ENCODE peak calls at places on chromosomes 16 and 17, in nine cellular contexts. R is choroid plexus epithelial cell, S is heart right ventricle, Q is uterus, U is HFF-Myc, P is mucosa of descending colon, N is upper lobe of right lung, K is fibroblast of lung, M is HCT116. G is an unnamed sample.

GRCh38 chr17:9258115-9259020 is 237.1 kb downstream of the NTN1 start:
- DNase-seq in K (peak; percentile 46), P (no peak), S (no peak), U (no peak), M (no peak), Q (no peak), N (no peak), R (no peak), G (no peak)

GRCh38 chr17:40818343-40818732 is 4.1 kb downstream of the KRT10 start:
- DNase-seq in S (no peak), R (no peak), K (no peak), N (no peak), Q (no peak), M (no peak), P (no peak), U (no peak), G (no peak)

GRCh38 chr16:19555938-19556778 is 655 bp downstream of the VPS35L start:
- DNase-seq in P (no peak), N (no peak), R (peak; percentile 37), M (peak; percentile 59), Q (no peak), U (peak; percentile 12), S (no peak), K (peak; percentile 30), G (no peak)

GRCh38 chr17:59527325-59527917 is 38.0 kb upstream of the DHX40 start:
- DNase-seq in K (no peak), U (no peak), Q (no peak), S (no peak), N (no peak), R (no peak), M (no peak), P (no peak), G (no peak)

GRCh38 chr16:87178977-87179376 is 138.2 kb downstream of the C16orf95 start:
- DNase-seq in M (no peak), S (peak; percentile 49), R (peak; percentile 74), U (no peak), P (no peak), N (no peak), K (peak; percentile 74), Q (peak; percentile 18), G (no peak)

GRCh38 chr17:62652251-62653001 is 25.0 kb downstream of the MRC2 start:
- DNase-seq in P (peak; percentile 69), Q (peak; percentile 53), S (peak; percentile 76), K (peak; percentile 86), N (peak; percentile 90), M (no peak), R (peak; percentile 47), U (no peak), G (no peak)

GRCh38 chr16:85947511-85948509 is 48.8 kb downstream of the IRF8 start:
- DNase-seq in P (peak; percentile 56), U (no peak), M (no peak), R (no peak), N (no peak), Q (no peak), K (no peak), S (no peak), G (no peak)

GRCh38 chr16:68910051-68910450 is 66.7 kb downstream of the TANGO6 start:
- DNase-seq in M (no peak), Q (no peak), R (no peak), N (no peak), S (no peak), U (no peak), P (no peak), K (no peak), G (no peak)

GRCh38 chr17:4948997-4949320 is 629 bp upstream of the PFN1 start:
- DNase-seq in R (peak; percentile 94), N (peak; percentile 94), M (peak; percentile 64), U (no peak), S (peak; percentile 87), K (peak; percentile 88), Q (peak; percentile 84), P (peak; percentile 93), G (no peak)

GRCh38 chr16:57826706-57827625 is 24.7 kb upstream of the KIFC3 start:
- DNase-seq in M (no peak), Q (no peak), P (no peak), U (no peak), S (peak; percentile 54), K (peak; percentile 51), R (peak; percentile 36), N (no peak), G (no peak)

GRCh38 chr17:76537288-76537577 is 276 bp downstream of the CYGB start:
- DNase-seq in S (peak; percentile 68), K (peak; percentile 51), P (peak; percentile 56), N (peak; percentile 77), Q (peak; percentile 54), R (no peak), M (no peak), U (no peak), G (no peak)

GRCh38 chr17:42281571-42282096 is 5.4 kb upstream of the STAT5B start:
- DNase-seq in K (no peak), M (no peak), P (no peak), R (no peak), S (no peak), N (peak; percentile 16), Q (no peak), U (no peak), G (no peak)

GRCh38 chr17:35540589-35541404 is 3.3 kb upstream of the SLFN12L start:
- DNase-seq in K (peak; percentile 15), S (no peak), N (peak; percentile 73), U (no peak), R (peak; percentile 76), Q (no peak), P (peak; percentile 63), M (no peak), G (no peak)

DNA sequence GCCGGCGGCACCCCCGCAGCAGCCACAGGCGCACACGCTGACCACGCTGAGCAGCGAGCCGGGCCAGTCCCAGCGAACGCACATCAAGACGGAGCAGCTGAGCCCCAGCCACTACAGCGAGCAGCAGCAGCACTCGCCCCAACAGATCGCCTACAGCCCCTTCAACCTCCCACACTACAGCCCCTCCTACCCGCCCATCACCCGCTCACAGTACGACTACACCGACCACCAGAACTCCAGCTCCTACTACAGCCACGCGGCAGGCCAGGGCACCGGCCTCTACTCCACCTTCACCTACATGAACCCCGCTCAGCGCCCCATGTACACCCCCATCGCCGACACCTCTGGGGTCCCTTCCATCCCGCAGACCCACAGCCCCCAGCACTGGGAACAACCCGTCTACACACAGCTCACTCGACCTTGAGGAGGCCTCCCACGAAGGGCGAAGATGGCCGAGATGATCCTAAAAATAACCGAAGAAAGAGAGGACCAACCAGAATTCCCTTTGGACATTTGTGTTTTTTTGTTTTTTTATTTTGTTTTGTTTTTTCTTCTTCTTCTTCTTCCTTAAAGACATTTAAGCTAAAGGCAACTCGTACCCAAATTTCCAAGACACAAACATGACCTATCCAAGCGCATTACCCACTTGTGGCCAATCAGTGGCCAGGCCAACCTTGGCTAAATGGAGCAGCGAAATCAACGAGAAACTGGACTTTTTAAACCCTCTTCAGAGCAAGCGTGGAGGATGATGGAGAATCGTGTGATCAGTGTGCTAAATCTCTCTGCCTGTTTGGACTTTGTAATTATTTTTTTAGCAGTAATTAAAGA is 3.4 kb downstream of the SOX9 start:
- DNase-seq in P (no peak), R (no peak), N (no peak), M (no peak), U (no peak), K (peak; percentile 53), Q (no peak), S (peak; percentile 23), G (no peak)
- H3K4me3 ChIP-seq in P (no peak overlapping the region), R (no peak overlapping the region), N (no peak overlapping the region), M (no peak overlapping the region), U (no peak overlapping the region), K (peak overlapping the region; percentile 44), Q (no peak overlapping the region), S (no peak overlapping the region), G (no peak overlapping the region)

DNA sequence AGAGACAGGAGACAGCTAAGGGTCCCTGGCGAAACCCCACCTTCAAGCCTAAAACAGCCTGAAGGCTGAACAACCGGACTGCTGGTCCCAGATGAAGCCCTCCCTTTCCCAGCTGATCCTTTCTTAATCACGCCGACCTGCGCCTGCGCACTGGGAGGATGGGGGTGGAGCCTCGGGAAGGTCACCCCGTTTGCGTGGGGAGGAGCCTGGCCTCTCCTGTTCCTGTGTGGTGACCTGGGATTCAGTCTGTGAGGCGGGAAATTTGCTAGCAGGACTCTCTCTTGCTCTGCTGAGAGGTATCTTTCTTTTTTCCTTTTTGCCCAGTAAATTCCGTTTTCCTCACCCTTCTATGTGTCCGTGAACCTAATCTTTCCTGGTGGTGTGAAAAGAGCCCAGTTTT is 9.6 kb downstream of the FAM20A start:
- DNase-seq in M (no peak), N (no peak), Q (peak; percentile 70), K (no peak), S (peak; percentile 31), U (no peak), P (no peak), R (peak; percentile 8), G (no peak)
- H3K4me3 ChIP-seq in M (no peak overlapping the region), N (no peak overlapping the region), Q (no peak overlapping the region), K (no peak overlapping the region), S (no peak overlapping the region), U (no peak overlapping the region), P (no peak overlapping the region), R (no peak overlapping the region), G (no peak overlapping the region)

GRCh38 chr16:66454751-66455150 is 27.7 kb downstream of the BEAN1 start:
- DNase-seq in P (no peak), K (no peak), S (no peak), N (no peak), R (no peak), U (no peak), M (no peak), Q (no peak), G (no peak)

GRCh38 chr16:66446737-66447136 is 19.6 kb downstream of the BEAN1 start:
- DNase-seq in R (no peak), P (no peak), U (no peak), Q (no peak), N (peak; percentile 35), S (no peak), M (no peak), K (no peak), G (no peak)

GRCh38 chr16:66455970-66456369 is 28.9 kb downstream of the BEAN1 start:
- DNase-seq in M (no peak), R (no peak), S (no peak), P (no peak), K (no peak), U (no peak), N (no peak), Q (no peak), G (no peak)

GRCh38 chr16:66447491-66447890 is 20.4 kb downstream of the BEAN1 start:
- DNase-seq in U (no peak), K (no peak), R (no peak), S (no peak), N (peak; percentile 32), M (no peak), Q (no peak), P (no peak), G (no peak)

DNA sequence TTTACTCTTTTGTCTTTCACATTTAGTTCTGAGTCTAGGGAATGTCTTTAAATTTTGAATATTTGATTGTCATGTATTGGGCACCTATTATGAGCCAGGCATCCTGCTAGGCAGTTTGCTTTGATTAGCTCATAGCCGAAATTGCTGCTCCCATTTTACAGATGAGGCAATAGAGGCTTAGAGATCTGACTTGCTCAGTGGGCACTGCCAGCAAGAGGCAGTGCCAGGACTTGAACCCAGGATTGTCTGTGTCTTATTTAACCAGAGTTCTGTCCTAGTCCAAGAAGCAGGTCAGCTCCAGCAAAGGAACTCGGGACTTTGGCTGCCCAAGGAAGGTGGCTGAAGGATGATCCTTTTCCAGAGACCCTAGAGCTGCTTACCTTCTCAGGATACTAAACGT is 24.5 kb downstream of the BEAN1 start:
- DNase-seq in Q (no peak), P (no peak), U (no peak), R (no peak), K (no peak), N (no peak), M (no peak), S (no peak), G (no peak)
- H3K4me3 ChIP-seq in Q (no peak overlapping the region), P (no peak overlapping the region), U (no peak overlapping the region), R (no peak overlapping the region), K (no peak overlapping the region), N (no peak overlapping the region), M (no peak overlapping the region), S (no peak overlapping the region), G (no peak overlapping the region)

GRCh38 chr16:66651474-66651765 is 45.1 kb downstream of the CMTM4 start:
- DNase-seq in P (no peak), N (no peak), M (no peak), S (no peak), Q (no peak), R (no peak), U (no peak), K (peak; percentile 30), G (no peak)
- H3K4me3 ChIP-seq in P (no peak overlapping the region), N (no peak overlapping the region), M (no peak overlapping the region), S (no peak overlapping the region), Q (no peak overlapping the region), R (peak overlapping the region; percentile 43), U (no peak overlapping the region), K (peak overlapping the region; percentile 38), G (no peak overlapping the region)